ENCODE peak calls at places on chromosomes 11 and 22, in four cellular contexts. G is ovary, H is prostate gland, U is sigmoid colon. Q is an unnamed sample. For H3K4me1, the result is how much of the 10 kb centered on the place peaks cover.

GRCh38 chr11:27451528-27451927 is 21.1 kb downstream of the LGR4 start:
- DNase-seq in G (no peak), H (no peak), U (no peak), Q (no peak)

GRCh38 chr11:61833926-61834277 is 5.8 kb downstream of the FADS2 start:
- DNase-seq in G (no peak), H (no peak), U (no peak), Q (no peak)

GRCh38 chr22:42770448-42770726 is 49.7 kb upstream of the A4GALT start:
- DNase-seq in G (no peak), H (no peak), U (no peak), Q (no peak)

GRCh38 chr11:8283510-8284272 is 20.0 kb upstream of the LMO1 start:
- DNase-seq in G (no peak), H (no peak), U (peak), Q (no peak)

GRCh38 chr22:43154887-43155536 is 3.7 kb downstream of the TSPO start:
- DNase-seq in G (no peak), H (no peak), U (no peak), Q (no peak)

GRCh38 chr11:61075891-61076290 is 26.4 kb upstream of the CD5 start:
- DNase-seq in G (peak), H (no peak), U (no peak), Q (no peak)

GRCh38 chr11:68373810-68374501 is 61.6 kb downstream of the LRP5 start:
- DNase-seq in G (no peak), H (peak), U (no peak), Q (peak)

GRCh38 chr11:80773919-80774318 is 1333.1 kb upstream of the TENM4 start:
- DNase-seq in G (no peak), H (no peak), U (no peak), Q (no peak)

GRCh38 chr11:65454696-65455456 is 32.3 kb downstream of the NEAT1 start:
- DNase-seq in G (peak), H (peak), U (peak), Q (peak)

GRCh38 chr11:44260081-44260480 is 49.9 kb downstream of the ALX4 start:
- DNase-seq in G (no peak), H (no peak), U (no peak), Q (no peak)

GRCh38 chr11:87866951-87867350 is 308.3 kb downstream of the RAB38 start:
- DNase-seq in G (no peak), H (no peak), U (no peak), Q (no peak)

GRCh38 chr22:32776800-32777199 is 24.7 kb upstream of the TIMP3 start:
- DNase-seq in G (no peak), H (no peak), U (no peak), Q (no peak)

GRCh38 chr11:105670811-105671210 is 60.9 kb downstream of the GRIA4 start:
- DNase-seq in G (no peak), H (no peak), U (no peak), Q (no peak)

GRCh38 chr11:113664069-113664980 is 41.8 kb downstream of the TMPRSS5 start:
- DNase-seq in G (no peak), H (no peak), U (no peak), Q (no peak)

GRCh38 chr22:25650834-25651233 is 86.4 kb downstream of the GRK3 start:
- DNase-seq in G (no peak), H (no peak), U (no peak), Q (no peak)

GRCh38 chr22:45120440-45120839 is 43.3 kb upstream of the NUP50 start:
- DNase-seq in G (no peak), H (no peak), U (no peak), Q (no peak)

GRCh38 chr22:35914665-35915476 is 113.8 kb downstream of the RBFOX2 start:
- DNase-seq in G (peak), H (peak), U (peak), Q (peak)

GRCh38 chr11:79363261-79363660 is 77.6 kb downstream of the TENM4 start:
- DNase-seq in G (no peak), H (no peak), U (no peak), Q (no peak)

GRCh38 chr11:120539681-120540369 is 28.3 kb downstream of the GRIK4 start:
- DNase-seq in G (no peak), H (no peak), U (no peak), Q (no peak)

GRCh38 chr11:130122141-130122575 is 37.4 kb upstream of the ST14 start:
- DNase-seq in G (no peak), H (no peak), U (no peak), Q (no peak)

GRCh38 chr11:30936476-30936875 is 350.3 kb upstream of the MPPED2 start:
- DNase-seq in G (no peak), H (no peak), U (no peak), Q (no peak)

GRCh38 chr11:73323464-73323863 is 15.4 kb downstream of the ARHGEF17 start:
- DNase-seq in G (peak), H (no peak), U (peak), Q (peak)

GRCh38 chr22:36546932-36547331 is 18.0 kb upstream of the EIF3D start:
- DNase-seq in G (no peak), H (no peak), U (no peak), Q (no peak)

GRCh38 chr11:15053201-15053685 is 20.1 kb upstream of the CALCB start:
- DNase-seq in G (no peak), H (no peak), U (no peak), Q (no peak)

GRCh38 chr22:27772370-27773235 is 29.0 kb downstream of the MN1 start:
- DNase-seq in G (no peak), H (no peak), U (no peak), Q (no peak)

GRCh38 chr11:26726960-26727359 is 5.1 kb upstream of the SLC5A12 start:
- DNase-seq in G (no peak), H (no peak), U (no peak), Q (no peak)

GRCh38 chr22:47092896-47093311 is 330.5 kb downstream of the TBC1D22A start:
- DNase-seq in G (no peak), H (no peak), U (no peak), Q (no peak)

DNA sequence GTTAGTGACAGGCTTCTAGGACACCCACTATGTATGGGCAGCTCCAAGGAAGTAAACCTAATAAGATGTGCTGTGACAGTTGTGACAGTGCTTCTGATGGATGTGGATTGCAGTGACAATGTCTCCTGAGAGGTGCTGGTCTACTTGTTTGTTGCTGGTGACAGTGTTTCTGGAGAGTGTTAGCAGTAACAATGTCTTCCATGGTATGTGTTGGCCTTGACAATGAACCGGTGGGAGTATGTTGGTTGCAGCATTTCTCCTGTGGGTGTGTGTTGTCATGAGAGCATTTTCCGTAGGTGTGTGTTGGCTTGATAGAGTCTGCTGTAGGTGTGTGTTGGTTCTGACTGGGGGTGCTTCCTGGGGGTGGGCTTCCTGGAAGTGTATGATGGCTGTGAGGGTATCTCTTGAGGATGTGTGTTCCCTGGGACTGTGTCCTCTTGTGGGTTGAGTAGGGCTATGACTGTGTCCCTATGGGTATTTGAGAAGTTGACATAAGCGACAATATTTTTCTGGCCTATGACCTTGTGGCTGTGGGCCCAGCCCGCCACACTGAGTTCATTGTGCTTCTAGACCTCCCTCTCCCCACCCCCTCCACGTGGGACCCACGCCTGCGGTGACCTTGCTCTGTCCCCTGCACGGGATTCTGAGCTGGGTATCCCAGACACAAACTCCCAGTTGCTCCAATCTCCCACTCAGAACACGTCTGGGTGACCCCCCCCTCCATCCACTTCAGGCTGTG is 1.2 kb downstream of the DCHS1 start:
- DNase-seq in G (no peak), H (no peak), U (peak), Q (no peak)
- H3K4me3 ChIP-seq in G (peak), H (peak), U (peak), Q (peak)

GRCh38 chr22:23894710-23895598 is 771 bp downstream of the MIF start:
- DNase-seq in G (peak), H (peak), U (peak), Q (peak)
- TF ChIP-seq POLR2A in G (peak), H (peak), U (no peak), Q (no peak)

GRCh38 chr11:34671946-34672345 is 51.1 kb downstream of the EHF start:
- DNase-seq in G (no peak), H (no peak), U (no peak), Q (no peak)
- H3K4me1 ChIP-seq in G (under half), H (under half), U (under half), Q (under half)

DNA sequence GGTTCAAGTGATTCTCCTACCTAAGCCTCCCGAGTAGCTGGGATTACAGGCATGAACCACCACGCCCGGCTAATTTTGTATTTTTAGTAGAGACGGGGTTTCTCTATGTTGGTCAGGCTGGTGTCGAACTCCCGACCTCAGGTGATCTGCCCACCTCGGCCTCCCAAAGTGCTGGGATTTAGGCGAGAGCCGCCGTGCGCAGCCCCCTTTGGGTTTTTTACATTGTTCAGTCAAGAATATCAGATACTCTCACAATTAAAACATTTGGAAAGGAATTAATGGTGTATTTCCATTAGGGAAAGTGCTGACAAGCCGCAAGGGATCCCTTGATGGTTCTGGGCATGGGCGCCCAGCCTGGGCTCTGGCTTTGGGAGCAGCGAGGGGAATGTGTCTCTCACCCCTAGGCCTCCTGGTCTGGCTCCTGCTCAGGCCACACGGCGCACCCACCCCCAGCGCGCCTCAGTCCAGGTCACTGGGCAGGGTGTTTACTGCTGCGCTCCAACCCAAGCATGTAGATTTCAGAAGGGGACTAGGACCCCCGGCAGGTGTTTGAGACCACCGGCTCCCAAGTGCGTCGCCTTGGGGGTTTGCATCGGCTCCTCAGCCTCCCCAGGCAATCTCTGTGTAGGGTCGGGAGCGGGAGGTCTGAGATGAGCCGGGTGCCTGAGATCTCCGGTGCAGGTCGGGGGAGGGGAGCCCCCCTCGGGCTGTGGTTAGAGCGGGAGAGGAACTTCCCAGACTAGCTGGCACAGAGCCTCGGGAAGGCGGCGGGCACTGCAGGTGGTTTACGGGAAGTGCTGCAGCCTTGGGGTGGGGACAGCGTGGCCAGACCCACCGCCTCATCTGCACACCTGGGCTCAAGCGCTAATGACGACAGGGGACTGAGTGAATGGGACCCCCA is 820 bp upstream of the IRF7 start:
- DNase-seq in G (peak), H (no peak), U (peak), Q (no peak)
- H3K4me3 ChIP-seq in G (peak), H (peak), U (peak), Q (peak)

GRCh38 chr11:119084663-119085522 is at the start of gene HMBS:
- DNase-seq in G (peak), H (peak), U (peak), Q (peak)
- TF ChIP-seq POLR2A in G (peak), H (no peak), U (peak), Q (peak)

GRCh38 chr11:36364551-36364950 is 68.5 kb downstream of the PRR5L start:
- DNase-seq in G (no peak), H (no peak), U (no peak), Q (no peak)

GRCh38 chr11:36361901-36362391 is 65.9 kb downstream of the PRR5L start:
- DNase-seq in G (peak), H (no peak), U (no peak), Q (no peak)

GRCh38 chr11:36361472-36361871 is 65.4 kb downstream of the PRR5L start:
- DNase-seq in G (no peak), H (no peak), U (no peak), Q (no peak)

GRCh38 chr11:36363361-36364272 is 67.5 kb downstream of the PRR5L start:
- DNase-seq in G (no peak), H (no peak), U (no peak), Q (no peak)

DNA sequence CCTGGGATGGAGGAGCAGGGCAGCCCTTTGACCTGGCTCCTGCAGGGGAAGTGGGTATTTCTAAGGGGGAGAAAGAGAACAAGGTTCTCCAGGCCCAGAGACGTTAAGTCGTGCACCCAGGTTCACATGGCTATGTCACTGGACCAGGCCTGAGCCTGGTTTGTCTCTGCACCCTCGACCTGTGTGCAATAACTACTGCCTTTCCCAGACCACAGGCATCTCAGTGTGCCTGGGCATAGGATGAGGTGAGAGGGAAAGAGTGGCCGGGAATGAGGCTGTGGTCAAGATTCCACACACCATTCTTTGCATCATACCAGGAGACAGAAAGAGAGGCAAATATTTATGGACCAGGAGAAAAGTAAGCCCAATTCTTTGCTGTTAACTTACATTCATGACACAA is 66.8 kb downstream of the PRR5L start:
- DNase-seq in G (no peak), H (no peak), U (no peak), Q (no peak)
- H3K4me1 ChIP-seq in G (under half), H (under half), U (under half), Q (under half)